ENCODE peak calls at places on chromosomes 7 and 10, in six cellular contexts. One of them, this sample, is unnamed.
A peak's percentile ranks its signal among the peaks of the same experiment; 100 is the strongest.

GRCh38 chr7:303884-304573 is 14.1 kb downstream of the FOXL3 start:
- DNase-seq in tibial artery: no peak
- DNase-seq in M059J: no peak
- DNase-seq in activated CD4-positive, CD25-positive, alpha-beta regulatory T cell: no peak
- DNase-seq in HT1080: no peak
- DNase-seq in fibroblast of the conjunctiva: no peak
- DNase-seq in this sample: no peak

GRCh38 chr10:21398549-21399345 is 126.7 kb downstream of the SKIDA1 start:
- DNase-seq in tibial artery: no peak
- DNase-seq in M059J: peak; percentile 79
- DNase-seq in activated CD4-positive, CD25-positive, alpha-beta regulatory T cell: no peak
- DNase-seq in HT1080: peak; percentile 83
- DNase-seq in fibroblast of the conjunctiva: no peak
- DNase-seq in this sample: no peak

GRCh38 chr7:146510088-146510680 is 393.6 kb downstream of the CNTNAP2 start:
- DNase-seq in tibial artery: no peak
- DNase-seq in M059J: no peak
- DNase-seq in activated CD4-positive, CD25-positive, alpha-beta regulatory T cell: no peak
- DNase-seq in HT1080: no peak
- DNase-seq in fibroblast of the conjunctiva: no peak
- DNase-seq in this sample: no peak

GRCh38 chr10:17782921-17783665 is 26.1 kb upstream of the MRC1 start:
- DNase-seq in tibial artery: no peak
- DNase-seq in M059J: peak; percentile 92
- DNase-seq in activated CD4-positive, CD25-positive, alpha-beta regulatory T cell: no peak
- DNase-seq in HT1080: no peak
- DNase-seq in fibroblast of the conjunctiva: no peak
- DNase-seq in this sample: peak; percentile 42

GRCh38 chr7:65554-65953 is 126.8 kb upstream of the FAM20C start:
- DNase-seq in tibial artery: no peak
- DNase-seq in M059J: peak; percentile 61
- DNase-seq in activated CD4-positive, CD25-positive, alpha-beta regulatory T cell: no peak
- DNase-seq in HT1080: no peak
- DNase-seq in fibroblast of the conjunctiva: no peak
- DNase-seq in this sample: no peak

GRCh38 chr10:14736600-14737081 is 38.1 kb downstream of the FAM107B start:
- DNase-seq in tibial artery: peak; percentile 34
- DNase-seq in M059J: peak; percentile 67
- DNase-seq in activated CD4-positive, CD25-positive, alpha-beta regulatory T cell: no peak
- DNase-seq in HT1080: no peak
- DNase-seq in fibroblast of the conjunctiva: no peak
- DNase-seq in this sample: no peak

GRCh38 chr10:89522463-89522862 is 12.9 kb downstream of the SLC16A12 start:
- DNase-seq in tibial artery: no peak
- DNase-seq in M059J: peak; percentile 15
- DNase-seq in activated CD4-positive, CD25-positive, alpha-beta regulatory T cell: no peak
- DNase-seq in HT1080: no peak
- DNase-seq in fibroblast of the conjunctiva: no peak
- DNase-seq in this sample: no peak

GRCh38 chr7:494261-494687 is 25.4 kb downstream of the PDGFA start:
- DNase-seq in tibial artery: no peak
- DNase-seq in M059J: no peak
- DNase-seq in activated CD4-positive, CD25-positive, alpha-beta regulatory T cell: no peak
- DNase-seq in HT1080: no peak
- DNase-seq in fibroblast of the conjunctiva: no peak
- DNase-seq in this sample: no peak

GRCh38 chr10:14185501-14186045 is 145.2 kb downstream of the FRMD4A start:
- DNase-seq in tibial artery: no peak
- DNase-seq in M059J: peak; percentile 95
- DNase-seq in activated CD4-positive, CD25-positive, alpha-beta regulatory T cell: no peak
- DNase-seq in HT1080: peak; percentile 99
- DNase-seq in fibroblast of the conjunctiva: peak; percentile 23
- DNase-seq in this sample: peak; percentile 16

GRCh38 chr10:7233259-7233991 is 177.4 kb downstream of the SFMBT2 start:
- DNase-seq in tibial artery: no peak
- DNase-seq in M059J: peak; percentile 33
- DNase-seq in activated CD4-positive, CD25-positive, alpha-beta regulatory T cell: no peak
- DNase-seq in HT1080: no peak
- DNase-seq in fibroblast of the conjunctiva: no peak
- DNase-seq in this sample: no peak

GRCh38 chr7:135320277-135320676 is 86.6 kb downstream of the STRA8 start:
- DNase-seq in tibial artery: peak; percentile 57
- DNase-seq in M059J: peak; percentile 89
- DNase-seq in activated CD4-positive, CD25-positive, alpha-beta regulatory T cell: no peak
- DNase-seq in HT1080: peak; percentile 85
- DNase-seq in fibroblast of the conjunctiva: peak; percentile 20
- DNase-seq in this sample: peak; percentile 89

GRCh38 chr7:36300696-36301350 is 88.8 kb upstream of the ANLN start:
- DNase-seq in tibial artery: no peak
- DNase-seq in M059J: peak; percentile 84
- DNase-seq in activated CD4-positive, CD25-positive, alpha-beta regulatory T cell: no peak
- DNase-seq in HT1080: no peak
- DNase-seq in fibroblast of the conjunctiva: no peak
- DNase-seq in this sample: no peak

GRCh38 chr7:47405286-47405904 is 176.5 kb downstream of the TNS3 start:
- DNase-seq in tibial artery: no peak
- DNase-seq in M059J: no peak
- DNase-seq in activated CD4-positive, CD25-positive, alpha-beta regulatory T cell: no peak
- DNase-seq in HT1080: no peak
- DNase-seq in fibroblast of the conjunctiva: no peak
- DNase-seq in this sample: no peak

GRCh38 chr7:80879849-80880248 is 39.0 kb downstream of the SEMA3C start:
- DNase-seq in tibial artery: no peak
- DNase-seq in M059J: peak; percentile 90
- DNase-seq in activated CD4-positive, CD25-positive, alpha-beta regulatory T cell: no peak
- DNase-seq in HT1080: no peak
- DNase-seq in fibroblast of the conjunctiva: no peak
- DNase-seq in this sample: no peak

GRCh38 chr7:159139639-159140038 is 5.0 kb downstream of the VIPR2 start:
- DNase-seq in tibial artery: no peak
- DNase-seq in M059J: no peak
- DNase-seq in activated CD4-positive, CD25-positive, alpha-beta regulatory T cell: no peak
- DNase-seq in HT1080: no peak
- DNase-seq in fibroblast of the conjunctiva: no peak
- DNase-seq in this sample: no peak

GRCh38 chr7:30379741-30380140 is 95.3 kb downstream of the ZNRF2 start:
- DNase-seq in tibial artery: no peak
- DNase-seq in M059J: no peak
- DNase-seq in activated CD4-positive, CD25-positive, alpha-beta regulatory T cell: no peak
- DNase-seq in HT1080: no peak
- DNase-seq in fibroblast of the conjunctiva: no peak
- DNase-seq in this sample: no peak

GRCh38 chr10:70537398-70538194 is 59.0 kb downstream of the PALD1 start:
- DNase-seq in tibial artery: no peak
- DNase-seq in M059J: no peak
- DNase-seq in activated CD4-positive, CD25-positive, alpha-beta regulatory T cell: no peak
- DNase-seq in HT1080: no peak
- DNase-seq in fibroblast of the conjunctiva: no peak
- DNase-seq in this sample: no peak

GRCh38 chr7:123798527-123799188 is 46.3 kb upstream of the HYAL4 start:
- DNase-seq in tibial artery: no peak
- DNase-seq in M059J: peak; percentile 11
- DNase-seq in activated CD4-positive, CD25-positive, alpha-beta regulatory T cell: no peak
- DNase-seq in HT1080: no peak
- DNase-seq in fibroblast of the conjunctiva: no peak
- DNase-seq in this sample: no peak

GRCh38 chr10:119755446-119755845 is 29.6 kb downstream of the INPP5F start:
- DNase-seq in tibial artery: no peak
- DNase-seq in M059J: no peak
- DNase-seq in activated CD4-positive, CD25-positive, alpha-beta regulatory T cell: no peak
- DNase-seq in HT1080: no peak
- DNase-seq in fibroblast of the conjunctiva: no peak
- DNase-seq in this sample: no peak

GRCh38 chr10:133031541-133032125 is 56.1 kb upstream of the ADGRA1 start:
- DNase-seq in tibial artery: no peak
- DNase-seq in M059J: no peak
- DNase-seq in activated CD4-positive, CD25-positive, alpha-beta regulatory T cell: no peak
- DNase-seq in HT1080: no peak
- DNase-seq in fibroblast of the conjunctiva: no peak
- DNase-seq in this sample: no peak

GRCh38 chr10:90450797-90451196 is 407.0 kb downstream of the HTR7 start:
- DNase-seq in tibial artery: no peak
- DNase-seq in M059J: no peak
- DNase-seq in activated CD4-positive, CD25-positive, alpha-beta regulatory T cell: no peak
- DNase-seq in HT1080: no peak
- DNase-seq in fibroblast of the conjunctiva: no peak
- DNase-seq in this sample: no peak

GRCh38 chr10:8417631-8418030 is 363.1 kb downstream of the GATA3 start:
- DNase-seq in tibial artery: no peak
- DNase-seq in M059J: no peak
- DNase-seq in activated CD4-positive, CD25-positive, alpha-beta regulatory T cell: no peak
- DNase-seq in HT1080: no peak
- DNase-seq in fibroblast of the conjunctiva: no peak
- DNase-seq in this sample: no peak

GRCh38 chr7:134894928-134895327 is 91.4 kb upstream of the AGBL3 start:
- DNase-seq in tibial artery: no peak
- DNase-seq in M059J: no peak
- DNase-seq in activated CD4-positive, CD25-positive, alpha-beta regulatory T cell: no peak
- DNase-seq in HT1080: no peak
- DNase-seq in fibroblast of the conjunctiva: no peak
- DNase-seq in this sample: no peak

GRCh38 chr10:4266387-4267083 is 481.5 kb upstream of the KLF6 start:
- DNase-seq in tibial artery: peak; percentile 48
- DNase-seq in M059J: no peak
- DNase-seq in activated CD4-positive, CD25-positive, alpha-beta regulatory T cell: no peak
- DNase-seq in HT1080: no peak
- DNase-seq in fibroblast of the conjunctiva: no peak
- DNase-seq in this sample: peak; percentile 78

GRCh38 chr7:22238354-22239311 is 118.3 kb downstream of the RAPGEF5 start:
- DNase-seq in tibial artery: no peak
- DNase-seq in M059J: peak; percentile 22
- DNase-seq in activated CD4-positive, CD25-positive, alpha-beta regulatory T cell: no peak
- DNase-seq in HT1080: peak; percentile 59
- DNase-seq in fibroblast of the conjunctiva: peak; percentile 3
- DNase-seq in this sample: no peak

GRCh38 chr10:58868736-58869435 is 307.6 kb upstream of the PHYHIPL start:
- DNase-seq in tibial artery: no peak
- DNase-seq in M059J: peak; percentile 51
- DNase-seq in activated CD4-positive, CD25-positive, alpha-beta regulatory T cell: no peak
- DNase-seq in HT1080: peak; percentile 9
- DNase-seq in fibroblast of the conjunctiva: no peak
- DNase-seq in this sample: no peak

GRCh38 chr7:70647801-70648491 is 484.0 kb upstream of the GALNT17 start:
- DNase-seq in tibial artery: no peak
- DNase-seq in M059J: peak; percentile 87
- DNase-seq in activated CD4-positive, CD25-positive, alpha-beta regulatory T cell: no peak
- DNase-seq in HT1080: peak; percentile 94
- DNase-seq in fibroblast of the conjunctiva: no peak
- DNase-seq in this sample: no peak

GRCh38 chr7:6529643-6530042 is 21.6 kb downstream of the GRID2IP start:
- DNase-seq in tibial artery: no peak
- DNase-seq in M059J: no peak
- DNase-seq in activated CD4-positive, CD25-positive, alpha-beta regulatory T cell: no peak
- DNase-seq in HT1080: no peak
- DNase-seq in fibroblast of the conjunctiva: no peak
- DNase-seq in this sample: no peak

GRCh38 chr7:96045919-96046318 is 273.6 kb downstream of the DYNC1I1 start:
- DNase-seq in tibial artery: no peak
- DNase-seq in M059J: peak; percentile 33
- DNase-seq in activated CD4-positive, CD25-positive, alpha-beta regulatory T cell: no peak
- DNase-seq in HT1080: no peak
- DNase-seq in fibroblast of the conjunctiva: no peak
- DNase-seq in this sample: no peak

GRCh38 chr10:13317474-13317873 is 17.6 kb upstream of the PHYH start:
- DNase-seq in tibial artery: no peak
- DNase-seq in M059J: no peak
- DNase-seq in activated CD4-positive, CD25-positive, alpha-beta regulatory T cell: no peak
- DNase-seq in HT1080: no peak
- DNase-seq in fibroblast of the conjunctiva: no peak
- DNase-seq in this sample: peak; percentile 53

GRCh38 chr10:69360485-69361302 is 56.0 kb downstream of the TACR2 start:
- DNase-seq in tibial artery: peak; percentile 83
- DNase-seq in M059J: peak; percentile 92
- DNase-seq in activated CD4-positive, CD25-positive, alpha-beta regulatory T cell: no peak
- DNase-seq in HT1080: peak; percentile 90
- DNase-seq in fibroblast of the conjunctiva: peak; percentile 74
- DNase-seq in this sample: no peak

GRCh38 chr10:14126697-14127440 is 203.9 kb downstream of the FRMD4A start:
- DNase-seq in tibial artery: no peak
- DNase-seq in M059J: peak; percentile 42
- DNase-seq in activated CD4-positive, CD25-positive, alpha-beta regulatory T cell: no peak
- DNase-seq in HT1080: peak; percentile 71
- DNase-seq in fibroblast of the conjunctiva: no peak
- DNase-seq in this sample: no peak

GRCh38 chr7:120944826-120945562 is 5.6 kb upstream of the ING3 start:
- DNase-seq in tibial artery: no peak
- DNase-seq in M059J: no peak
- DNase-seq in activated CD4-positive, CD25-positive, alpha-beta regulatory T cell: no peak
- DNase-seq in HT1080: no peak
- DNase-seq in fibroblast of the conjunctiva: no peak
- DNase-seq in this sample: no peak

GRCh38 chr10:688287-688620 is 1.2 kb downstream of the DIP2C start:
- DNase-seq in tibial artery: no peak
- DNase-seq in M059J: no peak
- DNase-seq in activated CD4-positive, CD25-positive, alpha-beta regulatory T cell: no peak
- DNase-seq in HT1080: no peak
- DNase-seq in fibroblast of the conjunctiva: no peak
- DNase-seq in this sample: no peak

GRCh38 chr7:18555968-18556367 is 60.4 kb downstream of the HDAC9 start:
- DNase-seq in tibial artery: no peak
- DNase-seq in M059J: no peak
- DNase-seq in activated CD4-positive, CD25-positive, alpha-beta regulatory T cell: no peak
- DNase-seq in HT1080: no peak
- DNase-seq in fibroblast of the conjunctiva: no peak
- DNase-seq in this sample: no peak

GRCh38 chr7:71488308-71488707 is 356.4 kb downstream of the GALNT17 start:
- DNase-seq in tibial artery: no peak
- DNase-seq in M059J: no peak
- DNase-seq in activated CD4-positive, CD25-positive, alpha-beta regulatory T cell: no peak
- DNase-seq in HT1080: peak; percentile 59
- DNase-seq in fibroblast of the conjunctiva: peak; percentile 59
- DNase-seq in this sample: no peak

GRCh38 chr7:77540402-77540822 is 3.3 kb downstream of the PTPN12 start:
- DNase-seq in tibial artery: no peak
- DNase-seq in M059J: peak; percentile 11
- DNase-seq in activated CD4-positive, CD25-positive, alpha-beta regulatory T cell: no peak
- DNase-seq in HT1080: no peak
- DNase-seq in fibroblast of the conjunctiva: no peak
- DNase-seq in this sample: no peak

GRCh38 chr10:132123606-132124005 is 57.9 kb downstream of the JAKMIP3 start:
- DNase-seq in tibial artery: no peak
- DNase-seq in M059J: no peak
- DNase-seq in activated CD4-positive, CD25-positive, alpha-beta regulatory T cell: no peak
- DNase-seq in HT1080: no peak
- DNase-seq in fibroblast of the conjunctiva: no peak
- DNase-seq in this sample: no peak